ENCODE peak calls at places on chromosomes 16 and 17, in nine cellular contexts. L is breast epithelium, A is A549, Y is PC-3, N is hepatocyte, K is A673, S is vagina, M is SJSA1, J is ovary. W is an unnamed sample. For H3K4me1, the result is how much of the 10 kb centered on the place peaks cover.

GRCh38 chr17:9837551-9838471 is 12.1 kb downstream of the GLP2R start:
- DNase-seq in L (no peak), A (peak), Y (peak), N (peak), K (no peak), S (peak), M (no peak), J (peak), W (peak)

GRCh38 chr16:67459066-67459857 is 21.7 kb downstream of the ATP6V0D1 start:
- DNase-seq in L (peak), A (no peak), Y (no peak), N (no peak), K (no peak), S (no peak), M (no peak), J (no peak), W (peak)

GRCh38 chr16:88706288-88706964 is at the start of the genes CTU2 and RNF166:
- DNase-seq in L (peak), A (peak), Y (peak), N (peak), K (peak), S (no peak), M (peak), J (peak), W (peak)

GRCh38 chr17:80422981-80423380 is 8.0 kb downstream of the ENDOV start:
- DNase-seq in L (no peak), A (no peak), Y (no peak), N (no peak), K (no peak), S (no peak), M (no peak), J (no peak), W (no peak)

GRCh38 chr17:42193216-42194132 is 820 bp downstream of the GHDC start:
- DNase-seq in L (no peak), A (no peak), Y (no peak), N (no peak), K (no peak), S (no peak), M (no peak), J (no peak), W (no peak)

GRCh38 chr16:88724855-88725555 is 18.7 kb downstream of the CTU2 start:
- DNase-seq in L (no peak), A (no peak), Y (no peak), N (no peak), K (no peak), S (no peak), M (no peak), J (no peak), W (no peak)

GRCh38 chr16:2778692-2778958 is 1.5 kb upstream of the ELOB start:
- DNase-seq in L (no peak), A (no peak), Y (no peak), N (no peak), K (no peak), S (no peak), M (no peak), J (no peak), W (no peak)

GRCh38 chr17:80811181-80812105 is 180.2 kb upstream of the CHMP6 start:
- DNase-seq in L (peak), A (no peak), Y (no peak), N (no peak), K (no peak), S (no peak), M (no peak), J (no peak), W (no peak)

GRCh38 chr16:6966925-6967324 is 365.7 kb upstream of the RBFOX1 start:
- DNase-seq in L (no peak), A (no peak), Y (no peak), N (no peak), K (no peak), S (no peak), M (no peak), J (no peak), W (no peak)

GRCh38 chr16:47970291-47970931 is 185.4 kb downstream of the ABCC12 start:
- DNase-seq in L (no peak), A (peak), Y (peak), N (peak), K (peak), S (no peak), M (no peak), J (no peak), W (no peak)

GRCh38 chr17:81187120-81187519 is 21.1 kb upstream of the AATK start:
- DNase-seq in L (no peak), A (no peak), Y (no peak), N (no peak), K (no peak), S (no peak), M (no peak), J (no peak), W (no peak)

GRCh38 chr16:72014675-72015074 is 6.1 kb downstream of the DHODH start:
- DNase-seq in L (no peak), A (no peak), Y (no peak), N (no peak), K (no peak), S (no peak), M (no peak), J (no peak), W (no peak)

GRCh38 chr17:39643271-39643670 is 6.3 kb downstream of the STARD3 start:
- DNase-seq in L (no peak), A (no peak), Y (no peak), N (no peak), K (no peak), S (no peak), M (no peak), J (no peak), W (no peak)

GRCh38 chr16:65075877-65076276 is 46.0 kb downstream of the CDH11 start:
- DNase-seq in L (no peak), A (no peak), Y (no peak), N (no peak), K (no peak), S (no peak), M (no peak), J (no peak), W (no peak)

GRCh38 chr17:43319293-43320124 is 79.3 kb upstream of the ARL4D start:
- DNase-seq in L (no peak), A (no peak), Y (no peak), N (no peak), K (no peak), S (no peak), M (no peak), J (no peak), W (no peak)

GRCh38 chr17:46159686-46160085 is 33.5 kb downstream of the KANSL1 start:
- DNase-seq in L (no peak), A (no peak), Y (no peak), N (no peak), K (no peak), S (no peak), M (no peak), J (no peak), W (no peak)

GRCh38 chr16:84302111-84302954 is 7.7 kb downstream of the WFDC1 start:
- DNase-seq in L (no peak), A (no peak), Y (no peak), N (no peak), K (no peak), S (no peak), M (peak), J (no peak), W (no peak)

GRCh38 chr17:71760062-71760720 is 360.6 kb upstream of the SOX9 start:
- DNase-seq in L (no peak), A (no peak), Y (peak), N (no peak), K (no peak), S (no peak), M (no peak), J (no peak), W (peak)

GRCh38 chr16:66521951-66522771 is 27.8 kb downstream of the TK2 start:
- DNase-seq in L (no peak), A (no peak), Y (peak), N (peak), K (no peak), S (no peak), M (peak), J (no peak), W (peak)

GRCh38 chr16:54048994-54049929 is 237.3 kb downstream of the IRX3 start:
- DNase-seq in L (no peak), A (no peak), Y (no peak), N (no peak), K (peak), S (no peak), M (no peak), J (no peak), W (no peak)

GRCh38 chr17:56737741-56738161 is 96.0 kb downstream of the C17orf67 start:
- DNase-seq in L (peak), A (no peak), Y (no peak), N (peak), K (no peak), S (no peak), M (peak), J (no peak), W (peak)

GRCh38 chr16:67963325-67964321 is 4.8 kb downstream of the SLC12A4 start:
- DNase-seq in L (no peak), A (no peak), Y (no peak), N (no peak), K (no peak), S (no peak), M (no peak), J (no peak), W (peak)

GRCh38 chr17:41625602-41626001 is 1.2 kb upstream of the KRT17 start:
- DNase-seq in L (peak), A (peak), Y (peak), N (no peak), K (no peak), S (no peak), M (peak), J (no peak), W (no peak)

GRCh38 chr17:31499771-31500554 is 108.5 kb downstream of the RAB11FIP4 start:
- DNase-seq in L (peak), A (no peak), Y (peak), N (no peak), K (no peak), S (no peak), M (no peak), J (peak), W (no peak)

GRCh38 chr17:13575466-13575865 is 26.3 kb downstream of the HS3ST3A1 start:
- DNase-seq in L (no peak), A (no peak), Y (no peak), N (no peak), K (no peak), S (no peak), M (no peak), J (no peak), W (no peak)

GRCh38 chr17:9512323-9513168 is 63.1 kb downstream of the STX8 start:
- DNase-seq in L (no peak), A (peak), Y (peak), N (no peak), K (peak), S (no peak), M (peak), J (no peak), W (no peak)

GRCh38 chr16:50880926-50881325 is 139.0 kb downstream of the CYLD start:
- DNase-seq in L (no peak), A (no peak), Y (no peak), N (no peak), K (no peak), S (peak), M (no peak), J (no peak), W (no peak)

GRCh38 chr17:58377661-58378060 is 25.7 kb upstream of the SUPT4H1 start:
- DNase-seq in L (no peak), A (no peak), Y (no peak), N (no peak), K (no peak), S (no peak), M (no peak), J (no peak), W (peak)

GRCh38 chr17:32960815-32961214 is 30.8 kb upstream of the SPACA3 start:
- DNase-seq in L (no peak), A (no peak), Y (peak), N (peak), K (no peak), S (no peak), M (no peak), J (no peak), W (no peak)

GRCh38 chr16:77993111-77993571 is 29.2 kb upstream of the CLEC3A start:
- DNase-seq in L (no peak), A (no peak), Y (no peak), N (peak), K (peak), S (no peak), M (no peak), J (no peak), W (no peak)

GRCh38 chr16:74760007-74760767 is 14.4 kb downstream of the FA2H start:
- DNase-seq in L (no peak), A (peak), Y (peak), N (no peak), K (no peak), S (no peak), M (no peak), J (no peak), W (no peak)

GRCh38 chr17:3828151-3828851 is 17.7 kb downstream of the NCBP3 start:
- DNase-seq in L (no peak), A (no peak), Y (no peak), N (no peak), K (no peak), S (no peak), M (no peak), J (no peak), W (peak)

GRCh38 chr17:79294459-79295071 is 219.9 kb downstream of the ENGASE start:
- DNase-seq in L (peak), A (peak), Y (peak), N (peak), K (peak), S (no peak), M (peak), J (peak), W (peak)

GRCh38 chr16:88782454-88783390 is 2.3 kb downstream of the PIEZO1 start:
- DNase-seq in L (no peak), A (no peak), Y (peak), N (no peak), K (peak), S (no peak), M (peak), J (peak), W (no peak)

GRCh38 chr16:72635694-72636093 is 412.2 kb downstream of the ZFHX3 start:
- DNase-seq in L (no peak), A (no peak), Y (no peak), N (no peak), K (no peak), S (no peak), M (no peak), J (no peak), W (no peak)

GRCh38 chr16:30777591-30778297 is 9.3 kb downstream of the ZNF629 start:
- DNase-seq in L (no peak), A (no peak), Y (no peak), N (no peak), K (no peak), S (no peak), M (no peak), J (no peak), W (no peak)
- H3K27ac ChIP-seq in L (peak), A (no peak), Y (no peak), N (no peak), K (peak), S (no peak), M (no peak), J (peak), W (no peak)

DNA sequence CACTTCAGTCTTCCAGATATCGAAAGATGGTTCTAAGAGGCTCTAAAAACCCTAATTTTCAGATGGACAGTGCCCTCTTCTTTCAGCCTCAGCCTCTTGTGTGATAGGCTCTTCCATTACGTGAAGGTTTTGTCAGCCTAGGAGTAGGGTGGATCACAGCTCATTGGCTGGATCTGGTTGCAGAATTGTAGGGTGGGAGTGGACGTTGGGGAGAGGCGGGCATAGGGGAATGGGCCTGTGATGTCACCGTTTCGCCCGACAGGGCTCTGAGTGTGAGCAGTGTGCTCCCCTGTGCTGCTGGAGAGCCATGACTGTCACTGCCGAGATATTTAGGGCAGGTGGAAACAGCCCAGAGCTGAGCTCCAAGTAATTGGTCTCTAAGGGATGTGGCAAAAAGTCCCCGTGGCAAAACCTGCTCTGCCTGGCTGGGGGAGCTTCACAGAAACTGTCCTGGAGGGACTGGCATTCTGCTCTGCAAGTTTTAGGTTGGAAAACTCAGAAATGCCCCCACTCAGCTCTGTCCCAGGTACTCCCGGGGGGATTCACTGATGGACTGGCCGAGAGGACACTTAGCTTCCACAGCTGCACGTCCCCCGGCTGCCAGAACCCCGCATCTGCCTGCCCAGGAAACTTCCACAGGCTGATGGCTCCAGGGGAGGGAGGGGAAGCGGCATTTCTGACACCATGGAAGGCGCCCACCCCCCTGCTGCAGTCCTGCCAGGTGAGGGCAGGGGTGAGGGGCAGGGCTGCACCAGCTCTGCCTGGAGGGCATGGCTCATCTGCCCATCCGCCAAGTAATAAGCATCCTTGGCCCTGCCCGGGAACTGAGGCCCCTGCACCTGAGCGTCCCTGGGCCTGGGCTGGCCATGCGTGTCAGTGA is 6.0 kb upstream of the WFIKKN1 start:
- DNase-seq in L (no peak), A (no peak), Y (no peak), N (no peak), K (no peak), S (no peak), M (no peak), J (no peak), W (no peak)
- H3K4me1 ChIP-seq in L (under half), A (under half), Y (under half), N (under half), K (under half), S (under half), M (under half), J (under half), W (under half)

DNA sequence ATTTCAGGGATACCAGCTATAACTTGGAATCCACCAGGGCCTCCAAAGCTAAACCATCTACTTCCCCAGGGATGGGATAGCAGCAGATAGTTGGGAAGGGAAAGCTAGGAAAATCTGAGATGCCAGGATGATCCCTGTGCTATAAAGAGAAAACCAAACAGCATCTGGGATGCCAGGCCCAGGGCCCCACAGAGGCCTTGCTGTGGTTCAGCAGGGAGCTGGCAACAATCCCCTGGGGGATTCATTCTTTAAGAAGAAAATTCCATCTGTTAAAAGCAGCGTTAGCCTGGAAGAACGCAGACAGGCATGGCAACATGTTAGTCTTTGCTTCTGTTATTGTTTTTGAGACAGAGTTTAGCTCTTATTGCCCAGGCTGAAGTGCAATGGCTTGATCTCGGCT is 16.6 kb downstream of the MYO18A start:
- DNase-seq in L (no peak), A (no peak), Y (no peak), N (peak), K (peak), S (no peak), M (no peak), J (no peak), W (no peak)
- H3K27ac ChIP-seq in L (no peak), A (no peak), Y (no peak), N (peak), K (peak), S (no peak), M (no peak), J (no peak), W (no peak)

GRCh38 chr16:23855010-23855409 is 19.2 kb downstream of the PRKCB start:
- DNase-seq in L (no peak), A (no peak), Y (no peak), N (no peak), K (no peak), S (no peak), M (no peak), J (no peak), W (no peak)

GRCh38 chr16:23857256-23857891 is 21.6 kb downstream of the PRKCB start:
- DNase-seq in L (no peak), A (no peak), Y (no peak), N (no peak), K (peak), S (no peak), M (no peak), J (no peak), W (no peak)

GRCh38 chr16:23857901-23858300 is 22.1 kb downstream of the PRKCB start:
- DNase-seq in L (no peak), A (no peak), Y (no peak), N (no peak), K (no peak), S (no peak), M (no peak), J (no peak), W (no peak)

GRCh38 chr16:23858496-23859062 is 22.8 kb downstream of the PRKCB start:
- DNase-seq in L (no peak), A (no peak), Y (no peak), N (no peak), K (peak), S (no peak), M (no peak), J (no peak), W (no peak)

DNA sequence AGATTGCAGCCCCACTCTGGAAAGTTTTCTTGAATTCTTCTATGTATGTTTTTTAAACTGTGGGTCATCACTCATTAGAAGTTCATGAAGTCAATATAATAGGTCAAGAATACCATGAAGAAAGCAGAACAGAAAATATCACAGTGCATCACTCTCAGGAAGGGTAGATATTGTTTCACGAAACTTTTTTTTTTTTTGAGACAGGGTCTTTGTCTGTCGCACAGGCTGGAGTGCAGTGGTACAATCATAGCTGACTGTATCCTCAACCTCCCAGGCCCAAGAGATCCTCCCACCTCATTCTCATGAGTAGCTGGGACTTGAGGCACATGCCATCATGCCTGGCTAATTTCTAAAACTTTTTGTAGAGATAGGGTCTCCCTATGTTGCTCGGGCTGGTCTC is 20.6 kb downstream of the PRKCB start:
- DNase-seq in L (no peak), A (no peak), Y (no peak), N (no peak), K (no peak), S (no peak), M (no peak), J (no peak), W (no peak)
- H3K4me1 ChIP-seq in L (under half), A (under half), Y (under half), N (under half), K (half or more), S (under half), M (under half), J (under half), W (under half)

DNA sequence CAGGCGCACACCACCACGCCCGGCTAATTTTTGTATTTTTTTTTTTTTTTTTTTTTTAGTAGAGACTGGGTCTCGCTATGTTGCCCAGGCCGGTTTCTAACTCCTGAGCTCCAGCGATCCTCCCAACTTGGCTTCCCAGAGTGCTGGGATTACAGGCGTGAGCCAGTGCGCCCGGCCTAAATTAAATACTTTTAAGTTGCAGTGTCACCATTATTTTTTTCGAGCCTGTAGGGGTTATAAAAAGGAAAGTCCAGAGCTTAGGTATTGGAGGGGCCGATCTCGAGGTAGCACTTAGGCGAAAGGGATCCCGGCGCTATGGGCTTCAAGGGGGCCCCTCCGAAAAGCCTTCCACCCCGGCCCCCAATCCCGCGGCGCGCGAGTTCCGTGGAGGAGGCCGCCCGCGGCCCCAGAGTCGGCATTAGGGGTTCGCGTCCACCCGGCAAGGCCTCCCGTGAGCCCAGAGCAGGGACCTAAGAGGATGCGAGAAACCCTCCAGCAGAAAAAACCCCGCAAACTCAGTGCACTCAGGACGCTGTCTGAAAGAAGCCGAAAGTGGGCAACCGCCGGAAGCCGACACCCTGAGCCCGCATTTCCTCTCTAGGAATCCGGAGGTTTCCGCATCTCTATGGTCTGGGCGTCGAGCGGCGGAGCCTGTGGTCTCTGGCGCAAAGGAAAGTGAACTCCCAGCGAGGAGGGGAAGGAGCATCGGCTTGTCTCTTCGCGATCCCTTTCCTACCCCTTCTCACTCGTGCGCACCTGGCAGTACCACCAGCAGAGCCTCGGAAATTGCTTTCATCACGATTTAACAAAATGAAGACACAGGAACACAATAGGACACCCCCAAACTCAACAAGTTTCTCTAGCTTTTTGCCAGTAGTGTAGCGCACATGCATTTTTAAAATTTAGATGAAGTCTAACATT is 14.1 kb upstream of the RGS9 start:
- DNase-seq in L (peak), A (peak), Y (peak), N (peak), K (peak), S (no peak), M (peak), J (peak), W (peak)
- H3K27ac ChIP-seq in L (peak), A (peak), Y (peak), N (peak), K (peak), S (peak), M (peak), J (peak), W (peak)